ENCODE peak calls at places on chromosomes 6 and 20, in nine cellular contexts. D, N, R, U, M, B, Y, V and G are unnamed samples.

GRCh38 chr20:31860431-31861345 is 9.6 kb downstream of the DUSP15 start:
- DNase-seq in D (no peak), N (no peak), R (no peak), U (no peak), M (no peak), B (no peak), Y (peak; percentile 48), V (no peak), G (no peak)

GRCh38 chr20:6055161-6055783 is 1.4 kb upstream of the LRRN4 start:
- DNase-seq in D (no peak), N (no peak), R (no peak), U (no peak), M (no peak), B (no peak), Y (no peak), V (no peak), G (no peak)

GRCh38 chr6:118859517-118860064 is 34.4 kb upstream of the ASF1A start:
- DNase-seq in D (no peak), N (no peak), R (no peak), U (no peak), M (no peak), B (no peak), Y (no peak), V (no peak), G (no peak)

GRCh38 chr6:8738951-8739350 is 303.6 kb upstream of the SLC35B3 start:
- DNase-seq in D (no peak), N (no peak), R (no peak), U (no peak), M (no peak), B (no peak), Y (no peak), V (no peak), G (no peak)

GRCh38 chr20:19969507-19970255 is 47.5 kb upstream of the NAA20 start:
- DNase-seq in D (no peak), N (no peak), R (no peak), U (no peak), M (no peak), B (peak; percentile 33), Y (no peak), V (no peak), G (no peak)

GRCh38 chr20:1324598-1325172 is 4.3 kb downstream of the SDCBP2 start:
- DNase-seq in D (no peak), N (peak; percentile 81), R (no peak), U (no peak), M (no peak), B (peak; percentile 68), Y (peak; percentile 70), V (no peak), G (peak; percentile 67)

GRCh38 chr6:100512203-100512862 is 47.6 kb upstream of the SIM1 start:
- DNase-seq in D (no peak), N (peak; percentile 85), R (no peak), U (no peak), M (no peak), B (peak; percentile 53), Y (peak; percentile 23), V (no peak), G (peak; percentile 45)

GRCh38 chr6:38262041-38262440 is 377.7 kb downstream of the BTBD9 start:
- DNase-seq in D (no peak), N (peak; percentile 96), R (no peak), U (no peak), M (no peak), B (peak; percentile 82), Y (peak; percentile 79), V (peak; percentile 81), G (peak; percentile 91)

GRCh38 chr20:47476452-47476851 is 25.2 kb upstream of the NCOA3 start:
- DNase-seq in D (no peak), N (no peak), R (no peak), U (no peak), M (no peak), B (no peak), Y (no peak), V (no peak), G (no peak)

GRCh38 chr6:167826230-167827061 is at the start of gene AFDN:
- DNase-seq in D (peak; percentile 18), N (peak; percentile 30), R (peak; percentile 37), U (no peak), M (peak; percentile 92), B (peak; percentile 40), Y (peak; percentile 30), V (no peak), G (no peak)

GRCh38 chr6:167828325-167828956 is 1.7 kb downstream of the AFDN start:
- DNase-seq in D (no peak), N (no peak), R (no peak), U (no peak), M (no peak), B (no peak), Y (no peak), V (no peak), G (no peak)

GRCh38 chr6:167827588-167828324 is 1.0 kb downstream of the AFDN start:
- DNase-seq in D (no peak), N (peak; percentile 34), R (peak; percentile 48), U (no peak), M (peak; percentile 83), B (peak; percentile 40), Y (peak; percentile 37), V (no peak), G (peak; percentile 33)

GRCh38 chr6:167825759-167826229 is 917 bp upstream of the AFDN start:
- DNase-seq in D (no peak), N (peak; percentile 28), R (no peak), U (no peak), M (peak; percentile 89), B (no peak), Y (no peak), V (no peak), G (no peak)

DNA sequence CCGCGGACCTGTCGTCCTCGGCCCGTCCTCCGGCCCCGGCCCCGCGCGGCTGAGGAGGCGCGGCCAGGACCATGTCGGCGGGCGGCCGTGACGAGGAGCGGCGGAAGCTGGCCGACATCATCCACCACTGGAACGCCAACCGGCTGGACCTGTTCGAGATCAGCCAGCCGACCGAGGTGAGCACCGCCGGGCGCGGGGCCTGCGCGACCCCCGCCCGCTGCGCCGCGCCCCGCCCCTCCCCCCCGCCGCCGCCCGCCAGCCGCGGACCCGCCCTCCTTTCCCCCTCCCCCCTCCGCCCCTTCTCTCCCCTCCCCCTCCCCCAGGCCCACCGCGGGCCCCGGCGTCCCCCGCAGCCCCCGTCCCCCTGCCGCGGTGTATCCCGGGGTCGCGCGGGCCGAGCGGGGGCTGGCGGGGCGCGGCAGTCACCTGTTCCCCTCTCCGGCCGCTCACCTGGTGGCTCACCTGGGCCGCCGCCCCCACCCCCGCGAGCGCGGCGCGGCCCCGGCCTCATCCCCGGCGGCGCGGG is 414 bp downstream of the AFDN start:
- DNase-seq in D (no peak), N (peak; percentile 17), R (no peak), U (no peak), M (peak; percentile 84), B (peak; percentile 16), Y (no peak), V (no peak), G (no peak)
- H3K4me3 ChIP-seq in D (peak overlapping the region; percentile 81), N (no peak overlapping the region), R (no peak overlapping the region), U (no peak overlapping the region), M (peak overlapping the region; percentile 53), B (peak overlapping the region; percentile 65), Y (peak overlapping the region; percentile 76), V (peak overlapping the region; percentile 70), G (peak overlapping the region; percentile 84)

DNA sequence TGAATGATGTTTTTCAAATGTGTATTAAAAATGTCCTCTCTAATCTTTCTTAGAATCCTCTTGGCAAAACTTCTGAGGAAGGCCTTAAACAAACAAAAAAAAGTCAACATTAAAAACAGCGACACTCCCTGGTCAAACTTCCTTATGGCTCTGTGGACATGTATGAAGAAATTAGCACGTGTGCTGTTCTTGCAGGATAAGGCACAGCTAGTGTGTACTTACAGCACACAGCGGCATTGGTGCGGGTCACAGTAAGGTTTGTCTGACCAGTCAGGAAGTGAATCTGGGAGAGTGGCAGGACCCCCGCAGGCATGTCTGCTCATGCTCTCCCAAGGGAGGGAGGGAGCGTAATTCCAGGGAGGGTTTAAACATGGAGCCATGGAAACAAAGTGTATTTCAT is 38.8 kb downstream of the SLC22A1 start:
- DNase-seq in D (no peak), N (no peak), R (no peak), U (no peak), M (no peak), B (no peak), Y (no peak), V (peak; percentile 1), G (peak; percentile 29)
- TF ChIP-seq CTCF in D (no peak), N (no peak), R (no peak), U (no peak), M (no peak), B (no peak), Y (no peak), V (peak; percentile 17), G (peak; percentile 21)

GRCh38 chr6:88168362-88168761 is 2.2 kb upstream of the CNR1 start:
- DNase-seq in D (no peak), N (no peak), R (no peak), U (no peak), M (no peak), B (no peak), Y (no peak), V (no peak), G (no peak)

GRCh38 chr6:88167625-88167937 is 1.4 kb upstream of the CNR1 start:
- DNase-seq in D (no peak), N (no peak), R (no peak), U (no peak), M (no peak), B (no peak), Y (no peak), V (no peak), G (no peak)

GRCh38 chr6:88165877-88166492 is at the start of gene CNR1:
- DNase-seq in D (no peak), N (peak; percentile 39), R (peak; percentile 53), U (no peak), M (peak; percentile 94), B (peak; percentile 11), Y (no peak), V (no peak), G (no peak)

GRCh38 chr6:88166493-88166900 is 350 bp upstream of the CNR1 start:
- DNase-seq in D (no peak), N (no peak), R (no peak), U (no peak), M (peak; percentile 84), B (no peak), Y (no peak), V (no peak), G (no peak)

GRCh38 chr6:88166901-88167624 is 916 bp upstream of the CNR1 start:
- DNase-seq in D (no peak), N (no peak), R (no peak), U (no peak), M (peak; percentile 81), B (no peak), Y (no peak), V (no peak), G (no peak)
- H3K4me3 ChIP-seq in D (peak overlapping the region; percentile 57), N (no peak overlapping the region), R (peak overlapping the region; percentile 68), U (no peak overlapping the region), M (peak overlapping the region; percentile 36), B (no peak overlapping the region), Y (no peak overlapping the region), V (peak overlapping the region; percentile 53), G (peak overlapping the region; percentile 43)

DNA sequence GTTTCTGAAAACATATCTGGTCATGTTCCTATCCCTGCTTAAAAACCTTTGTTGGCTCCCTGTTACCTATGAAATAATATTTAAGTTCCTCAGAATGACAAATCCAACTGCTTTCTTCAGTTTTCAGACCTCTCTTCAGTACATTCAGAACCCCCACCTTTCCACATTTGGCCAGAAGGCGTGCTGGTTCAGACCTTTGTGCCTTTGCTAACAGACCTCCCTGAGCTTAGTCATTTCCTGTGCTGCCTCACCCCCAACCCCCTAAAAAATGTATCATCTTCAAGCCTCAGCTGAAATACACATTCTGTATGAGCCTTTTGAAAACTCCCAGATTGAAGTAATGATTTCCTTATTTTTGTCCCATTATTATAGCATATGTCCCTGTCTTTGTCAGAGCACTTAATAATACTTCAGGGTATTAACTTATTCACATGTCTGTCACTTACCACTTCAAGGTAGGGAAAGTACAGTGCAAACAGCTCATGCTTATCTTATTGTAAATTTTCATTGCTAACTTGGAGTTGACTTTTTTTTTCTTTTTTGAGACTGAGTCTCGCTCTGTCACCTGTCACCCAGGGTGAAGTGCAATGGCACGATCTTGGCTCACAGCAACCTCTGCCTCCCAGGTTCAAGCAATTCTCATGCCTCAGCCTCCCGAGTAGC is 19.7 kb downstream of the FAM217A start:
- DNase-seq in D (no peak), N (peak; percentile 88), R (no peak), U (peak; percentile 22), M (no peak), B (peak; percentile 79), Y (peak; percentile 71), V (peak; percentile 37), G (peak; percentile 87)
- TF ChIP-seq CTCF in D (no peak), N (peak; percentile 11), R (no peak), U (no peak), M (no peak), B (peak; percentile 54), Y (peak; percentile 38), V (peak; percentile 29), G (peak; percentile 10)